ENCODE peak calls at places on chromosomes 3 and 15, in seven cellular contexts. Q is HT-29; G is HT1080; K is HFFc6; U is activated naive CD8-positive, alpha-beta T cell treated with anti-CD3 and anti-CD28 coated beads for 36 hours; Y is neural progenitor cell; S is Panc1. N is an unnamed sample.

GRCh38 chr3:63791974-63792373 is 27.1 kb upstream of the C3orf49 start:
- DNase-seq in S (no peak), U (no peak), G (no peak), Q (no peak), K (peak; percentile 65), Y (peak; percentile 35), N (no peak)

GRCh38 chr15:101494251-101494796 is 4.8 kb upstream of the PCSK6 start:
- DNase-seq in K (no peak), Y (no peak), G (no peak), S (no peak), U (no peak), Q (no peak), N (no peak)

GRCh38 chr3:103918336-103918735 is 1448.4 kb upstream of the ALCAM start:
- DNase-seq in G (no peak), Q (no peak), Y (no peak), K (no peak), S (no peak), U (no peak), N (no peak)

GRCh38 chr15:31571676-31572075 is 245.0 kb downstream of the KLF13 start:
- DNase-seq in Q (peak; percentile 36), S (no peak), G (no peak), K (peak; percentile 19), Y (no peak), U (no peak), N (no peak)

GRCh38 chr3:34053631-34054030 is 255.2 kb downstream of the PDCD6IP start:
- DNase-seq in U (no peak), S (no peak), K (no peak), Q (no peak), Y (no peak), G (no peak), N (no peak)

GRCh38 chr3:59816312-59816711 is 766.5 kb upstream of the CFAP20DC start:
- DNase-seq in S (no peak), Q (no peak), G (no peak), Y (no peak), U (no peak), K (no peak), N (no peak)

GRCh38 chr3:15339001-15339400 is 6.6 kb upstream of the SH3BP5 start:
- DNase-seq in K (no peak), S (no peak), Y (no peak), Q (no peak), U (no peak), G (no peak), N (no peak)

GRCh38 chr3:134387293-134387692 is 13.0 kb upstream of the AMOTL2 start:
- DNase-seq in S (no peak), U (no peak), G (no peak), Q (no peak), K (no peak), Y (no peak), N (no peak)

GRCh38 chr3:141870091-141870687 is 6.3 kb upstream of the ATP1B3 start:
- DNase-seq in Q (no peak), S (no peak), G (no peak), K (no peak), Y (no peak), U (no peak), N (no peak)

GRCh38 chr3:42605550-42606173 is 5.2 kb downstream of the NKTR start:
- DNase-seq in U (no peak), G (no peak), K (peak; percentile 10), S (no peak), Q (no peak), Y (peak; percentile 6), N (no peak)

GRCh38 chr15:76138436-76138835 is 78.7 kb downstream of the TMEM266 start:
- DNase-seq in U (no peak), Y (no peak), G (no peak), K (no peak), Q (no peak), S (no peak), N (no peak)

GRCh38 chr3:105285653-105286241 is 81.0 kb upstream of the ALCAM start:
- DNase-seq in G (no peak), S (no peak), U (no peak), Y (no peak), K (no peak), Q (no peak), N (no peak)

GRCh38 chr3:13480340-13481318 is 523 bp downstream of the HDAC11 start:
- DNase-seq in Y (no peak), G (no peak), U (peak; percentile 61), K (no peak), Q (no peak), S (no peak), N (peak; percentile 17)

GRCh38 chr3:141410861-141411771 is 42.8 kb downstream of the ZBTB38 start:
- DNase-seq in G (peak; percentile 85), Y (no peak), K (no peak), U (peak; percentile 33), S (no peak), Q (no peak), N (peak; percentile 68)

GRCh38 chr3:150875548-150875947 is 29.7 kb downstream of the MINDY4B start:
- DNase-seq in U (no peak), Y (no peak), G (no peak), Q (no peak), K (no peak), S (no peak), N (peak; percentile 62)

GRCh38 chr15:88954431-88955277 is 41.5 kb upstream of the MFGE8 start:
- DNase-seq in S (no peak), Y (peak; percentile 30), Q (no peak), G (no peak), K (no peak), U (no peak), N (no peak)

GRCh38 chr3:119645813-119646212 is 14.6 kb downstream of the POPDC2 start:
- DNase-seq in Y (no peak), U (no peak), Q (no peak), K (no peak), G (no peak), S (no peak), N (no peak)

GRCh38 chr3:10309736-10310135 is 11.2 kb downstream of the SEC13 start:
- DNase-seq in U (no peak), G (peak; percentile 37), Q (no peak), Y (no peak), K (no peak), S (no peak), N (no peak)

GRCh38 chr3:52703356-52703755 is 2.2 kb downstream of the GLT8D1 start:
- DNase-seq in U (no peak), S (no peak), G (no peak), Y (no peak), K (no peak), Q (no peak), N (no peak)

GRCh38 chr3:134638385-134639020 is 12.3 kb downstream of the KY start:
- DNase-seq in Q (no peak), Y (no peak), S (no peak), U (no peak), K (no peak), G (no peak), N (no peak)

GRCh38 chr3:185712337-185712736 is 112.5 kb downstream of the IGF2BP2 start:
- DNase-seq in G (peak; percentile 61), Y (no peak), Q (no peak), S (no peak), K (peak; percentile 29), U (no peak), N (no peak)

GRCh38 chr3:5190147-5190791 is 2.8 kb downstream of the EDEM1 start:
- DNase-seq in U (no peak), K (no peak), Q (no peak), G (no peak), Y (no peak), S (no peak), N (no peak)